ENCODE peak calls at places on chromosomes 12 and 14, in four cellular contexts. N is effector memory CD4-positive, alpha-beta T cell; O is EL; U is WERI-Rb-1. T is an unnamed sample.

GRCh38 chr14:50475460-50475859 is 56.9 kb downstream of the MAP4K5 start:
- DNase-seq in N (no peak), U (peak), O (peak), T (peak)

GRCh38 chr12:111590552-111590951 is 8.6 kb downstream of the ATXN2 start:
- DNase-seq in U (no peak), N (no peak), O (no peak), T (no peak)

GRCh38 chr14:97369901-97370300 is 572.7 kb downstream of the VRK1 start:
- DNase-seq in O (no peak), N (no peak), U (no peak), T (peak)

GRCh38 chr12:71878208-71878607 is 38.6 kb downstream of the TBC1D15 start:
- DNase-seq in O (no peak), U (no peak), N (no peak), T (no peak)

GRCh38 chr14:94227029-94227428 is 52.9 kb downstream of the PPP4R4 start:
- DNase-seq in U (no peak), O (peak), N (no peak), T (no peak)

GRCh38 chr12:125860672-125861288 is 795.5 kb downstream of the AACS start:
- DNase-seq in U (no peak), O (no peak), N (no peak), T (no peak)

GRCh38 chr12:87671757-87672156 is 357.4 kb downstream of the C12orf50 start:
- DNase-seq in O (peak), U (no peak), N (no peak), T (no peak)

GRCh38 chr14:63523735-63524408 is 19.3 kb downstream of the PPP2R5E start:
- DNase-seq in N (no peak), O (no peak), U (no peak), T (no peak)

GRCh38 chr14:27528328-27528727 is 930.5 kb upstream of the NOVA1 start:
- DNase-seq in N (no peak), O (no peak), U (no peak), T (no peak)

GRCh38 chr12:3998968-3999792 is 126.0 kb upstream of the PARP11 start:
- DNase-seq in N (peak), O (no peak), U (no peak), T (no peak)

GRCh38 chr12:104788848-104789271 is 169.2 kb downstream of the SLC41A2 start:
- DNase-seq in N (no peak), U (no peak), O (no peak), T (no peak)

GRCh38 chr14:71555654-71556559 is 376.3 kb upstream of the RGS6 start:
- DNase-seq in U (no peak), N (peak), O (peak), T (no peak)

GRCh38 chr14:64298773-64299172 is 4.6 kb upstream of the ESR2 start:
- DNase-seq in O (no peak), U (no peak), N (no peak), T (no peak)

GRCh38 chr12:3102721-3103410 is 25.7 kb downstream of the TSPAN9 start:
- DNase-seq in O (no peak), U (no peak), N (no peak), T (no peak)

GRCh38 chr14:102272392-102272791 is 32.6 kb downstream of the MOK start:
- DNase-seq in O (peak), N (no peak), U (no peak), T (no peak)

GRCh38 chr14:105748204-105748578 is 221.8 kb downstream of the TMEM121 start:
- DNase-seq in O (no peak), U (no peak), N (no peak), T (peak)

GRCh38 chr12:32031109-32031508 is 71.9 kb downstream of the RESF1 start:
- DNase-seq in N (no peak), O (no peak), U (no peak), T (no peak)

GRCh38 chr14:32722631-32723183 is 216.0 kb upstream of the NPAS3 start:
- DNase-seq in U (no peak), N (no peak), O (no peak), T (no peak)

GRCh38 chr12:104181313-104181712 is 34.3 kb upstream of the TXNRD1 start:
- DNase-seq in O (peak), U (no peak), N (no peak), T (no peak)

GRCh38 chr12:62709321-62709720 is 225.6 kb downstream of the PPM1H start:
- DNase-seq in O (no peak), U (no peak), N (no peak), T (no peak)